ENCODE peak calls at places on chromosomes 12 and 14, in four cellular contexts. H is IMR-90, G is A549, K is K562. O is an unnamed sample.

GRCh38 chr12:38898001-38898684 is 7.2 kb downstream of the CPNE8 start:
- DNase-seq in K (no peak), H (no peak), G (no peak), O (no peak)

GRCh38 chr14:94127330-94127729 is 2.1 kb downstream of the IFI27L2 start:
- DNase-seq in H (no peak), K (no peak), G (no peak), O (no peak)

GRCh38 chr14:99118046-99118721 is 153.8 kb downstream of the BCL11B start:
- DNase-seq in G (no peak), K (no peak), H (no peak), O (no peak)

GRCh38 chr12:33438890-33439586 is 581 bp downstream of the SYT10 start:
- DNase-seq in K (peak), H (no peak), G (no peak), O (no peak)

GRCh38 chr14:51581017-51581881 is 70.5 kb upstream of the FRMD6 start:
- DNase-seq in H (peak), G (no peak), K (no peak), O (no peak)

GRCh38 chr14:69687963-69688649 is 76.7 kb downstream of the SUSD6 start:
- DNase-seq in G (no peak), H (no peak), K (no peak), O (peak)

GRCh38 chr12:92417343-92417742 is 271.7 kb upstream of the BTG1 start:
- DNase-seq in G (no peak), K (no peak), H (no peak), O (no peak)

GRCh38 chr14:57066887-57067513 is 201.7 kb downstream of the EXOC5 start:
- DNase-seq in K (peak), G (peak), H (peak), O (peak)

GRCh38 chr12:45216297-45216982 is 545 bp downstream of the ANO6 start:
- DNase-seq in K (peak), G (peak), H (peak), O (peak)

GRCh38 chr12:69987453-69988102 is 162.6 kb downstream of the MYRFL start:
- DNase-seq in H (peak), G (peak), K (no peak), O (peak)

GRCh38 chr14:96252323-96253052 is 3.5 kb upstream of the BDKRB1 start:
- DNase-seq in G (no peak), H (no peak), K (peak), O (no peak)

GRCh38 chr12:117580718-117581062 is 219.3 kb upstream of the NOS1 start:
- DNase-seq in H (no peak), G (peak), K (peak), O (no peak)

GRCh38 chr12:57623385-57623784 is 9.6 kb downstream of the B4GALNT1 start:
- DNase-seq in H (no peak), K (no peak), G (no peak), O (no peak)

GRCh38 chr12:4855121-4855924 is 54.4 kb upstream of the KCNA1 start:
- DNase-seq in K (peak), H (peak), G (peak), O (peak)

GRCh38 chr12:57341275-57341990 is 89.4 kb downstream of the R3HDM2 start:
- DNase-seq in G (peak), H (peak), K (no peak), O (no peak)

GRCh38 chr14:102217399-102217798 is 77.7 kb downstream of the WDR20 start:
- DNase-seq in K (no peak), G (no peak), H (no peak), O (no peak)

GRCh38 chr12:60290532-60290931 is 694.7 kb downstream of the SLC16A7 start:
- DNase-seq in K (no peak), G (no peak), H (no peak), O (no peak)

GRCh38 chr14:64507376-64508156 is 3.0 kb downstream of the ZBTB1 start:
- DNase-seq in G (peak), K (peak), H (peak), O (no peak)

GRCh38 chr14:34213332-34213731 is 248.7 kb downstream of the SPTSSA start:
- DNase-seq in G (no peak), K (no peak), H (no peak), O (no peak)

GRCh38 chr12:111777345-111778045 is 10.8 kb downstream of the ALDH2 start:
- DNase-seq in G (peak), H (no peak), K (no peak), O (peak)

GRCh38 chr14:67618617-67619063 is 1.1 kb upstream of the ARG2 start:
- DNase-seq in H (peak), G (peak), K (peak), O (peak)

GRCh38 chr14:51304956-51305355 is 64.9 kb downstream of the TMX1 start:
- DNase-seq in G (peak), H (peak), K (no peak), O (no peak)

GRCh38 chr14:52919971-52920370 is 30.9 kb downstream of the FERMT2 start:
- DNase-seq in G (no peak), H (peak), K (no peak), O (no peak)

GRCh38 chr12:52232233-52232915 is 669 bp upstream of the KRT7 start:
- DNase-seq in H (no peak), K (no peak), G (no peak), O (no peak)

GRCh38 chr12:119129827-119130434 is 48.8 kb upstream of the HSPB8 start:
- DNase-seq in H (no peak), G (no peak), K (no peak), O (no peak)

GRCh38 chr12:55720894-55721444 is 776 bp downstream of the RDH5 start:
- DNase-seq in H (peak), G (peak), K (no peak), O (peak)
- TF ChIP-seq MAZ in H (peak), G (no peak), K (no peak), O (no peak)

GRCh38 chr14:92314182-92314581 is 8.8 kb upstream of the SLC24A4 start:
- DNase-seq in H (no peak), K (no peak), G (no peak), O (no peak)

GRCh38 chr14:92316116-92316515 is 6.8 kb upstream of the SLC24A4 start:
- DNase-seq in G (no peak), K (no peak), H (no peak), O (no peak)

GRCh38 chr14:92317511-92317910 is 5.5 kb upstream of the SLC24A4 start:
- DNase-seq in G (no peak), H (peak), K (no peak), O (no peak)

GRCh38 chr14:92315050-92315785 is 7.7 kb upstream of the SLC24A4 start:
- DNase-seq in G (no peak), K (no peak), H (no peak), O (no peak)

GRCh38 chr14:92316937-92317336 is 6.0 kb upstream of the SLC24A4 start:
- DNase-seq in G (no peak), H (no peak), K (no peak), O (no peak)
- TF ChIP-seq MAZ in G (no peak), H (no peak), K (no peak), O (no peak)

GRCh38 chr14:24483604-24484252 is 24.3 kb downstream of the CMA1 start:
- DNase-seq in K (no peak), G (no peak), H (peak), O (no peak)

DNA sequence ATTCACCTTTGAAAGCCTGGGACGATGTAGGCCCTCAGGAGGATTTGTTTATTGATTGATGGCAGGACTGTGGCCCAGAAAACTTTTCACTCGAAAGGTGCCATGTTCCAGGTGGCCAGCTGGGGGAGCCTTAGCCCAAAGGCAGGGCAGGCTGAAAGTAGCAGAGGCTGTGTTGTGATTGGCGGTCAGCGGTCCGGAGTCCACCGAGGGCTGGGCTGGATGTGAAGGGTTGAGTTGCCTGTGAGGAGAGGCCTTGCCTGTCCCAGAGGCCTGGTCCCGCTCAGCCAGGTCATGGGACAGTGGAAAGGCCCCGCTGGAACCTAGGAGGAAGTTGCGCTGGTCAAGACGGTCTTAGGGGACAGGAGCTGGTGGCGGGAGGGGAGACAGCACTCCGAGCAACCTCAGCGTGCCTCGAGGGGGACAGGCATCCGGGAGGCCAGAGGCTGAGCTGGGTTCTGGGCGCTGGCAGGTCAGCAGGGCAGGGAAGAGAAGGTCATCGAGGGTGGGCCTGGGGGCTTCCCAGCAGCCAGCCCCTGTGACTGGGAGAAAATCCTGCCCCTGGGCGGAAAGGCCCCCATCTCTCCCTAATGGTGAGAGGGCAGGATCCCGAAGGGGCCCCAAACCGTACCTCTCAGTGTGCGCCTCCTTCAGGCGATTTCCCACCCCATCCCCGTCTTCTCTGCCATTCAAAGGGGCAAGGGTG is 26.3 kb downstream of the CMA1 start:
- DNase-seq in H (peak), G (peak), K (peak), O (peak)
- TF ChIP-seq MAZ in H (no peak), G (no peak), K (no peak), O (peak)

GRCh38 chr12:25557830-25558436 is 4.8 kb upstream of the LMNTD1 start:
- DNase-seq in H (peak), G (peak), K (peak), O (peak)
- TF ChIP-seq MAZ in H (no peak), G (no peak), K (no peak), O (no peak)

GRCh38 chr14:85233756-85234545 is 296.0 kb upstream of the FLRT2 start:
- DNase-seq in G (peak), K (no peak), H (peak), O (no peak)
- TF ChIP-seq MAZ in G (no peak), K (no peak), H (no peak), O (no peak)

GRCh38 chr12:110581951-110582285 is 1.2 kb downstream of the PPTC7 start:
- DNase-seq in K (peak), H (no peak), G (no peak), O (no peak)

GRCh38 chr12:110590059-110590458 is 6.9 kb upstream of the PPTC7 start:
- DNase-seq in H (no peak), G (no peak), K (no peak), O (no peak)

GRCh38 chr12:110583137-110584059 is at the start of gene PPTC7:
- DNase-seq in K (peak), H (peak), G (peak), O (peak)

GRCh38 chr12:110582286-110583136 is 607 bp downstream of the PPTC7 start:
- DNase-seq in K (peak), G (no peak), H (peak), O (no peak)

DNA sequence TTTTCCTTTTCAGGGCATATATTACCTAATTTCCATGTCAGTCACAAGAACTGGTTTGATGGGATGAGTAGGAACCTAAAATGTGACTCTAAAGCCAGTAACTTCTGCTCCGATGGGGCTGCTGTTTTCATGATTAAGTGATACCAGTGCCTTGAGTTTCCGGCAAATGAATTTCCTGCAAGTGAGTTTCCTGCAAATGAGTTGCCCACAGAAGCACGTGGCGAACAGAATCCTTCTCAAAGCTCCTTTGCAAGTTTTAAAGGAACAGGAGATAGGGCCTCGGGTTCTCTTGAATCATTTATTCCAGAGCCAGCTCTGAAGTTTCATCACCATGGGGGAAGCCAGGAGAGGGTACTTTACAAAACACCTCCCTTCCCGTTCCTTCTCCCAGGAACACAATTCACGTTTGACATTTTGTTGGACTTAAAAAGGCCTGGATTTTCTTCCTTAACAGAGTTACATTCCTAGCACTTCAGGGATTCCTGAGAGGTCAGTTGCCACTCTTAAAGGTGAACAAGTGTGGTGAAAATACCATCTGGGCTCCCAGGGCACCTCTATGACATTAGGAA is 2.2 kb upstream of the PPTC7 start:
- DNase-seq in G (no peak), K (no peak), H (peak), O (no peak)
- TF ChIP-seq MAZ in G (no peak), K (no peak), H (no peak), O (no peak)

DNA sequence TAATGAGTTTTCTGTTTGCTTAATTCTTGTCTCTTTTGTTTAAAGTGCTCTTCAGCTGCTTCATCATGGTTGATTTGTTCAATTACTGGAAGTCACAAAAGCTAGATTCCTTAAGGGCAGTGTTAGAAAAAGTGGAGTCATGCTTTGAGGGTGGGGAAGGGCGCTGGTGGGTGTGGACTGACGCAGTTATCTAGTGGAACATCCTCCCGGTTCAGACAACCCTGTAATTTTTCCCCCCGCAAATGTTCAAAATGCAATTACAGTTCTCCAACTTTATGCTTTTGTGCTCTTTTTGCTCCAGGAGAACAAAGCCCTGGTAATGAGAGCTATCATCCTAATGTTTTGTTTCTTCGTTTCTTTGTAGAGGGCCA is 2.1 kb downstream of the AKAP6 start:
- DNase-seq in G (no peak), K (peak), H (no peak), O (no peak)
- TF ChIP-seq MAZ in G (no peak), K (no peak), H (no peak), O (no peak)

DNA sequence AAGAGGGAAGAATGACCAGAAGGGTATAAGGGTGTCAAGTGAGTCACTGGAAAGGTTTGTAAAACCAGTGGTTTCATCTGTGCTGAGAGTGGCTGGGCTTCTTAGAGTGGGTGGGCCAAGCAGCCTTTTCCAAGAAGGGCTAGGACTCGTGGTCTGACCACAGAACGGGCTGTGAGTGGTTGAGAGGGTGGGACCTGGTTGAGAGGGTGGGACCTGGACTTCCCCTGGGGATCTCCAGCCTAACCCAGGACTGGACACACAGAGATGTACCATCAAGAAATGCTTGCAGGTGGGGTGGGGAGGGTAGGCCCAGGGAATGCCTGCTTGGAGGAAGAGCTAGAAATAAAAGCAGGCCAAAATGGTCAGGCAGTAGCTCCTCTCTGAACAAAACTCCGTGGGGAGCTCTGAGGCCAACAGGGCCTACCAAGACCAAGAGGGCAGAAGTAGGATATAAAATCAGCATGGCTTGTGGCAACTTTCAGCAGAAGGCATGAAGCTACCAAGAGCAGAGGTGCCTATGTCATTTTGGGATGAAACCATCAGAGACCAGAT is 140.5 kb downstream of the FOXN3 start:
- DNase-seq in G (no peak), H (peak), K (no peak), O (no peak)
- TF ChIP-seq MAZ in G (no peak), H (no peak), K (no peak), O (no peak)